ENCODE peak calls at places on chromosomes 7 and 10, in four cellular contexts. Z, T, W and R are unnamed samples.

GRCh38 chr7:126856691-126857291 is 395.9 kb downstream of the GRM8 start:
- DNase-seq in W (no peak), T (peak; percentile 4), Z (no peak), R (no peak)

GRCh38 chr10:87925570-87925969 is 62.1 kb downstream of the PTEN start:
- DNase-seq in W (no peak), Z (no peak), T (no peak), R (no peak)

GRCh38 chr7:90250601-90251303 is 5.8 kb downstream of the CFAP69 start:
- DNase-seq in Z (no peak), T (peak; percentile 72), W (no peak), R (no peak)

GRCh38 chr10:119872610-119872859 is at the start of gene MCMBP:
- DNase-seq in T (no peak), Z (no peak), W (no peak), R (no peak)

GRCh38 chr7:114989531-114989930 is 67.6 kb downstream of the MDFIC start:
- DNase-seq in Z (no peak), T (no peak), W (no peak), R (no peak)

GRCh38 chr7:116951366-116952292 is 1.7 kb upstream of the ST7 start:
- DNase-seq in Z (no peak), T (no peak), W (no peak), R (no peak)

GRCh38 chr10:103117247-103117646 is 75.8 kb downstream of the NT5C2 start:
- DNase-seq in T (no peak), W (no peak), Z (no peak), R (no peak)

GRCh38 chr7:150388306-150388705 is 9.2 kb downstream of the ZNF775 start:
- DNase-seq in T (no peak), W (no peak), Z (no peak), R (no peak)

GRCh38 chr10:44587488-44588140 is 202.7 kb upstream of the CXCL12 start:
- DNase-seq in W (no peak), Z (no peak), T (no peak), R (no peak)

GRCh38 chr7:114085592-114086490 is 167.0 kb upstream of the PPP1R3A start:
- DNase-seq in Z (no peak), T (peak; percentile 87), W (peak; percentile 46), R (no peak)

GRCh38 chr10:52250562-52250961 is 63.5 kb upstream of the DKK1 start:
- DNase-seq in T (no peak), W (no peak), Z (no peak), R (no peak)

GRCh38 chr7:2687338-2687869 is 598 bp upstream of the AMZ1 start:
- DNase-seq in W (no peak), Z (no peak), T (peak; percentile 71), R (no peak)

GRCh38 chr7:35705932-35706461 is 11.1 kb upstream of the HERPUD2 start:
- DNase-seq in Z (no peak), W (no peak), T (peak; percentile 31), R (no peak)

GRCh38 chr10:84943541-84943940 is 615.2 kb downstream of the CCSER2 start:
- DNase-seq in T (no peak), W (no peak), Z (no peak), R (no peak)

GRCh38 chr7:55964261-55964801 is at the start of gene NIPSNAP2:
- DNase-seq in W (peak; percentile 53), Z (peak; percentile 30), T (peak; percentile 82), R (peak; percentile 65)

GRCh38 chr7:1666251-1666778 is 3.8 kb upstream of the ELFN1 start:
- DNase-seq in W (no peak), T (peak; percentile 56), Z (no peak), R (no peak)

GRCh38 chr7:1532456-1533254 is 2.2 kb downstream of the MAFK start:
- DNase-seq in T (peak; percentile 93), W (peak; percentile 74), Z (peak; percentile 47), R (no peak)

GRCh38 chr7:92293887-92294616 is 48.3 kb downstream of the ANKIB1 start:
- DNase-seq in Z (no peak), W (no peak), T (no peak), R (no peak)

GRCh38 chr10:118373786-118374185 is 31.7 kb upstream of the FAM204A start:
- DNase-seq in W (no peak), Z (no peak), T (peak; percentile 75), R (no peak)

GRCh38 chr7:151249732-151250072 is 1.2 kb upstream of the SMARCD3 start:
- DNase-seq in W (no peak), T (peak; percentile 72), Z (no peak), R (no peak)

GRCh38 chr10:17229016-17229716 is 1.1 kb downstream of the VIM start:
- DNase-seq in W (peak; percentile 77), Z (peak; percentile 45), T (peak; percentile 96), R (peak; percentile 92)

GRCh38 chr7:47307311-47307710 is 274.6 kb downstream of the TNS3 start:
- DNase-seq in W (no peak), T (no peak), Z (no peak), R (no peak)

GRCh38 chr7:159066816-159067601 is 77.7 kb downstream of the VIPR2 start:
- DNase-seq in T (no peak), Z (no peak), W (no peak), R (no peak)